ENCODE peak calls at places on chromosome 22, in four cellular contexts. One of them, this sample, is unnamed.

GRCh38 chr22:44338183-44338812 is 25.5 kb upstream of the SHISAL1 start:
- DNase-seq in iPS DF 6.9: no peak
- DNase-seq in transverse colon: no peak
- DNase-seq in CD8-positive, alpha-beta T cell: no peak
- DNase-seq in this sample: no peak

GRCh38 chr22:27686534-27686933 is 115.0 kb downstream of the MN1 start:
- DNase-seq in iPS DF 6.9: no peak
- DNase-seq in transverse colon: peak; percentile 34
- DNase-seq in CD8-positive, alpha-beta T cell: no peak
- DNase-seq in this sample: no peak

GRCh38 chr22:36775589-36775965 is 342 bp downstream of the IFT27 start:
- DNase-seq in iPS DF 6.9: no peak
- DNase-seq in transverse colon: peak; percentile 41
- DNase-seq in CD8-positive, alpha-beta T cell: no peak
- DNase-seq in this sample: no peak

GRCh38 chr22:32475428-32476010 is 908 bp downstream of the FBXO7 start:
- DNase-seq in iPS DF 6.9: no peak
- DNase-seq in transverse colon: peak; percentile 47
- DNase-seq in CD8-positive, alpha-beta T cell: peak; percentile 54
- DNase-seq in this sample: no peak

GRCh38 chr22:30918761-30919160 is 49.8 kb downstream of the MORC2 start:
- DNase-seq in iPS DF 6.9: no peak
- DNase-seq in transverse colon: no peak
- DNase-seq in CD8-positive, alpha-beta T cell: no peak
- DNase-seq in this sample: no peak

GRCh38 chr22:28909375-28909774 is 26.0 kb downstream of the ZNRF3 start:
- DNase-seq in iPS DF 6.9: no peak
- DNase-seq in transverse colon: no peak
- DNase-seq in CD8-positive, alpha-beta T cell: no peak
- DNase-seq in this sample: no peak

GRCh38 chr22:45413368-45414211 is at the start of the genes RIBC2 and SMC1B:
- DNase-seq in iPS DF 6.9: peak; percentile 89
- DNase-seq in transverse colon: peak; percentile 80
- DNase-seq in CD8-positive, alpha-beta T cell: peak; percentile 76
- DNase-seq in this sample: peak; percentile 58

GRCh38 chr22:38017272-38017920 is 33.0 kb upstream of the SOX10 start:
- DNase-seq in iPS DF 6.9: no peak
- DNase-seq in transverse colon: peak; percentile 75
- DNase-seq in CD8-positive, alpha-beta T cell: no peak
- DNase-seq in this sample: no peak

GRCh38 chr22:50341977-50342650 is 1.0 kb upstream of the PPP6R2 start:
- DNase-seq in iPS DF 6.9: peak; percentile 67
- DNase-seq in transverse colon: peak; percentile 92
- DNase-seq in CD8-positive, alpha-beta T cell: peak; percentile 92
- DNase-seq in this sample: peak; percentile 66

GRCh38 chr22:26981111-26981510 is 323.7 kb downstream of the MIAT start:
- DNase-seq in iPS DF 6.9: no peak
- DNase-seq in transverse colon: no peak
- DNase-seq in CD8-positive, alpha-beta T cell: no peak
- DNase-seq in this sample: no peak

GRCh38 chr22:47065756-47066615 is 303.5 kb downstream of the TBC1D22A start:
- DNase-seq in iPS DF 6.9: no peak
- DNase-seq in transverse colon: peak; percentile 2
- DNase-seq in CD8-positive, alpha-beta T cell: no peak
- DNase-seq in this sample: no peak

GRCh38 chr22:36333632-36334031 is 54.1 kb downstream of the MYH9 start:
- DNase-seq in iPS DF 6.9: no peak
- DNase-seq in transverse colon: no peak
- DNase-seq in CD8-positive, alpha-beta T cell: no peak
- DNase-seq in this sample: no peak

GRCh38 chr22:41401781-41402648 is 20.3 kb downstream of the TEF start:
- DNase-seq in iPS DF 6.9: no peak
- DNase-seq in transverse colon: peak; percentile 87
- DNase-seq in CD8-positive, alpha-beta T cell: no peak
- DNase-seq in this sample: peak; percentile 96

GRCh38 chr22:36237462-36238347 is 1.6 kb downstream of the APOL2 start:
- DNase-seq in iPS DF 6.9: no peak
- DNase-seq in transverse colon: peak; percentile 43
- DNase-seq in CD8-positive, alpha-beta T cell: no peak
- DNase-seq in this sample: no peak

GRCh38 chr22:47164514-47165337 is 402.3 kb downstream of the TBC1D22A start:
- DNase-seq in iPS DF 6.9: no peak
- DNase-seq in transverse colon: peak; percentile 5
- DNase-seq in CD8-positive, alpha-beta T cell: no peak
- DNase-seq in this sample: no peak

GRCh38 chr22:28819253-28820096 is 19.1 kb upstream of the XBP1 start:
- DNase-seq in iPS DF 6.9: no peak
- DNase-seq in transverse colon: peak; percentile 69
- DNase-seq in CD8-positive, alpha-beta T cell: no peak
- DNase-seq in this sample: no peak

GRCh38 chr22:47035443-47035881 is 273.0 kb downstream of the TBC1D22A start:
- DNase-seq in iPS DF 6.9: no peak
- DNase-seq in transverse colon: no peak
- DNase-seq in CD8-positive, alpha-beta T cell: no peak
- DNase-seq in this sample: no peak

GRCh38 chr22:44309647-44310046 is 3.1 kb downstream of the SHISAL1 start:
- DNase-seq in iPS DF 6.9: no peak
- DNase-seq in transverse colon: no peak
- DNase-seq in CD8-positive, alpha-beta T cell: no peak
- DNase-seq in this sample: no peak

GRCh38 chr22:32335471-32335870 is 22.2 kb upstream of the RFPL3 start:
- DNase-seq in iPS DF 6.9: no peak
- DNase-seq in transverse colon: no peak
- DNase-seq in CD8-positive, alpha-beta T cell: no peak
- DNase-seq in this sample: no peak

GRCh38 chr22:30285846-30286200 is 3.5 kb downstream of the CASTOR1 start:
- DNase-seq in iPS DF 6.9: no peak
- DNase-seq in transverse colon: no peak
- DNase-seq in CD8-positive, alpha-beta T cell: no peak
- DNase-seq in this sample: no peak

GRCh38 chr22:35620624-35621245 is 3.6 kb upstream of the MB start:
- DNase-seq in iPS DF 6.9: no peak
- DNase-seq in transverse colon: no peak
- DNase-seq in CD8-positive, alpha-beta T cell: no peak
- DNase-seq in this sample: no peak

GRCh38 chr22:40388231-40388630 is 17.8 kb downstream of the SGSM3 start:
- DNase-seq in iPS DF 6.9: no peak
- DNase-seq in transverse colon: no peak
- DNase-seq in CD8-positive, alpha-beta T cell: no peak
- DNase-seq in this sample: no peak

GRCh38 chr22:37222440-37222971 is 10.2 kb upstream of the SSTR3 start:
- DNase-seq in iPS DF 6.9: no peak
- DNase-seq in transverse colon: peak; percentile 28
- DNase-seq in CD8-positive, alpha-beta T cell: peak; percentile 79
- DNase-seq in this sample: no peak

GRCh38 chr22:26903030-26903856 is 245.9 kb downstream of the MIAT start:
- DNase-seq in iPS DF 6.9: no peak
- DNase-seq in transverse colon: peak; percentile 47
- DNase-seq in CD8-positive, alpha-beta T cell: no peak
- DNase-seq in this sample: peak; percentile 79

GRCh38 chr22:44549021-44549420 is 51.0 kb upstream of the RTL6 start:
- DNase-seq in iPS DF 6.9: no peak
- DNase-seq in transverse colon: no peak
- DNase-seq in CD8-positive, alpha-beta T cell: no peak
- DNase-seq in this sample: no peak

GRCh38 chr22:44196731-44197131 is 16.0 kb downstream of the PARVG start:
- DNase-seq in iPS DF 6.9: no peak
- DNase-seq in transverse colon: no peak
- DNase-seq in CD8-positive, alpha-beta T cell: no peak
- DNase-seq in this sample: no peak

GRCh38 chr22:31148516-31148915 is 8.2 kb upstream of the PLA2G3 start:
- DNase-seq in iPS DF 6.9: no peak
- DNase-seq in transverse colon: no peak
- DNase-seq in CD8-positive, alpha-beta T cell: no peak
- DNase-seq in this sample: no peak

GRCh38 chr22:43978558-43978957 is 23.3 kb downstream of the SAMM50 start:
- DNase-seq in iPS DF 6.9: no peak
- DNase-seq in transverse colon: no peak
- DNase-seq in CD8-positive, alpha-beta T cell: no peak
- DNase-seq in this sample: no peak

GRCh38 chr22:47059076-47059475 is 296.6 kb downstream of the TBC1D22A start:
- DNase-seq in iPS DF 6.9: no peak
- DNase-seq in transverse colon: no peak
- DNase-seq in CD8-positive, alpha-beta T cell: no peak
- DNase-seq in this sample: no peak

GRCh38 chr22:48621085-48621484 is 1206.6 kb downstream of the BRD1 start:
- DNase-seq in iPS DF 6.9: no peak
- DNase-seq in transverse colon: no peak
- DNase-seq in CD8-positive, alpha-beta T cell: no peak
- DNase-seq in this sample: no peak
- H3K27ac ChIP-seq in iPS DF 6.9: no peak overlapping the region
- H3K27ac ChIP-seq in transverse colon: no peak overlapping the region
- H3K27ac ChIP-seq in CD8-positive, alpha-beta T cell: no peak overlapping the region
- H3K27ac ChIP-seq in this sample: no peak overlapping the region

DNA sequence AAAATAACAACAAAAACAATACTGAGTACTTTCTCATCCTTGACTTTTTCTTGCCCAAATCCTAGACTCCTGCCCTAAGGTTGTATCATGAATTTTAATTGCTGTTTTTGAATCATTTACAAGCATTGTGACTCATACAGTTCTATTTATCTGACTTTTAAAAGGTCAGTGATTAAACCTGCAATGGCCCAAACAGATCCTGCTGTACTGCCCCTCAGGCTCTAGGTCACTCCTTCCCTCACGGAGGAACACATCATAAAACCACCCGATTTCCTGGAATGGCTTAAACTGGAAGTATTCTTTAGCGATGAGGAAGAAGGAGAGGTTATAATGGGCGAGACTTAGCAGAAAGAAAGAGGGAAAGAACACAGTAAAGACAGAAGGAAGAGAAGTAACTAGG is 12.3 kb downstream of the ARFGAP3 start:
- DNase-seq in iPS DF 6.9: no peak
- DNase-seq in transverse colon: no peak
- DNase-seq in CD8-positive, alpha-beta T cell: no peak
- DNase-seq in this sample: no peak
- H3K27ac ChIP-seq in iPS DF 6.9: no peak overlapping the region
- H3K27ac ChIP-seq in transverse colon: peak overlapping the region; percentile 63
- H3K27ac ChIP-seq in CD8-positive, alpha-beta T cell: no peak overlapping the region
- H3K27ac ChIP-seq in this sample: no peak overlapping the region

GRCh38 chr22:20239063-20239950 is 28.8 kb downstream of the RTN4R start:
- DNase-seq in iPS DF 6.9: no peak
- DNase-seq in transverse colon: peak; percentile 19
- DNase-seq in CD8-positive, alpha-beta T cell: no peak
- DNase-seq in this sample: no peak
- H3K27ac ChIP-seq in iPS DF 6.9: no peak overlapping the region
- H3K27ac ChIP-seq in transverse colon: no peak overlapping the region
- H3K27ac ChIP-seq in CD8-positive, alpha-beta T cell: peak overlapping the region; percentile 35
- H3K27ac ChIP-seq in this sample: peak overlapping the region; percentile 78

DNA sequence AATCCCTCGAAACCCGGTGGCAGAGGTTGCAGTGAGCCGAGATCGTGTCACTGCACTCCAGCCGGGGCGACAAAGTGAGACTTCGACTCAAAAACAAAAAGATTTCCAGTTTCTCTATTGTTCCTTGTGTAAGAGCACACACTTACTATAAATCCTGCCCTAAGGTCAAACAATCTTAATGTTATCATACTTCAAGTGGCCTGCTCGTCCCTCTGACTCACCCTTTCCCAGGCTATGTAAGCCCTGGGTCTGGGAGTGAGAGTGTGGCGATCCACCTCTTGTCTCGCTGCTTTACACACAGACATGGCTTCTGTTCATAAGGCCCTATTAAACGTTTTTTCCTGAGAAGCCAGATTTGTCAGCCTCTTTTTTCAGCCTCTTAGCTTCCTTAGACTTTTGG is 24.4 kb upstream of the A4GALT start:
- DNase-seq in iPS DF 6.9: no peak
- DNase-seq in transverse colon: no peak
- DNase-seq in CD8-positive, alpha-beta T cell: no peak
- DNase-seq in this sample: no peak
- H3K27ac ChIP-seq in iPS DF 6.9: no peak overlapping the region
- H3K27ac ChIP-seq in transverse colon: peak overlapping the region; percentile 82
- H3K27ac ChIP-seq in CD8-positive, alpha-beta T cell: no peak overlapping the region
- H3K27ac ChIP-seq in this sample: no peak overlapping the region

DNA sequence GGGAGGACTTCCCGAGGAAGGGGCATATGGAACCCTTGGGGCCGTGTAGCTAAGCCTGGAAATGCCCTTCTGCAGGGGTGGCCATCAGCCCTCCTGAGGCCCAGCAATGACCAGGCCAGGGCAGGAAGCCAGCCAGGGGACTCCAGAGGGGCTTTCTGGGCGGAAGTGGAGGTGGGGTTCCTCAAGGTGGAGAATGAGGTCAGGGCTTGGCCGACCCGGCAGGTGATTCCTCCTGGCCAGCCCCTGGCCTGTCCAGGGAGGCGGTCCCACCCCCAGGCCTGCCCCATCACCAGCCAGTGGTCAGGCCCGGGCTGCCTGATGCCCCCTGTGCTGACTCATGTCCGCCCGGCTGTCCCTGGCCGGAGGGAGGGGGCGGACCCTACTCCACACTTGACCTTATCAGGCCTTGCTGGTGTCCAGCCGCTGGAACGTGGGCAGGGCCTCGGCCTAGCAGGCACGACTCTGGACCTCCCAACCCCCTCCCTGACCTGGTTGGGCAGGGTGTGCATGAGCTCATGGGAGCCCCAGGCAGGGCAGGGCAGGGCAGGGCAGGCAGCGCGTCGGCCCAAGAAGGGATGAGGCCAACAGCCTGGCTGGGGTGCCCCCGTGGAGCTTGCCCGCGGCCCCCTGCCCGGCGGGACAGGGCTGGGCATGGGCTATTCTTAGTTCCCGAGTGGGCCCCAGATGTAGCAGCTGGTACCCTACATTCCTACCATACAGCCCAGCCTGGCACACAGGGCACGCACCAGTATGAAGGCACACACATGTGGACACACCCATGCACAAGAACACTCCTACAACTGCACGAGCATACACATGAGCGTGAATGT is 35.9 kb downstream of the RPL3 start:
- DNase-seq in iPS DF 6.9: no peak
- DNase-seq in transverse colon: peak; percentile 25
- DNase-seq in CD8-positive, alpha-beta T cell: no peak
- DNase-seq in this sample: no peak
- H3K27ac ChIP-seq in iPS DF 6.9: no peak overlapping the region
- H3K27ac ChIP-seq in transverse colon: peak overlapping the region; percentile 62
- H3K27ac ChIP-seq in CD8-positive, alpha-beta T cell: no peak overlapping the region
- H3K27ac ChIP-seq in this sample: no peak overlapping the region

GRCh38 chr22:19402642-19403191 is 28.8 kb downstream of the HIRA start:
- DNase-seq in iPS DF 6.9: no peak
- DNase-seq in transverse colon: no peak
- DNase-seq in CD8-positive, alpha-beta T cell: no peak
- DNase-seq in this sample: no peak
- H3K27ac ChIP-seq in iPS DF 6.9: no peak overlapping the region
- H3K27ac ChIP-seq in transverse colon: no peak overlapping the region
- H3K27ac ChIP-seq in CD8-positive, alpha-beta T cell: no peak overlapping the region
- H3K27ac ChIP-seq in this sample: no peak overlapping the region

This sample was measured in SK-N-MC.